ENCODE peak calls at places on chromosomes 16 and 17, in ten cellular contexts. One of them, this sample, is unnamed.

GRCh38 chr17:49384962-49385361 is 22.9 kb upstream of the ZNF652 start:
- DNase-seq in activated CD8-positive, alpha-beta memory T cell treated with anti-CD3 and anti-CD28 coated beads for 1 hour: no peak
- DNase-seq in iPS-NIHi11: no peak
- DNase-seq in activated CD4-positive, alpha-beta T cell treated with anti-CD3 and anti-CD28 coated beads, Interleukin-2, amount 10 ng/mL, durations not matched to agents 7 days and 5 days: no peak
- DNase-seq in psoas muscle: no peak
- DNase-seq in NCI-H774: no peak
- DNase-seq in fibroblast of the aortic adventitia: no peak
- DNase-seq in fibroblast of pulmonary artery: no peak
- DNase-seq in activated T-cell treated with anti-CD3 and anti-CD28 coated beads, Interleukin-2, amount 50 U/mL, for 72 hours: no peak
- DNase-seq in SJCRH30: peak
- DNase-seq in this sample: no peak

GRCh38 chr17:38569701-38570512 is 35.8 kb downstream of the SRCIN1 start:
- DNase-seq in iPS-NIHi11: no peak
- DNase-seq in activated CD4-positive, alpha-beta T cell treated with anti-CD3 and anti-CD28 coated beads, Interleukin-2, amount 10 ng/mL, durations not matched to agents 7 days and 5 days: no peak
- DNase-seq in fibroblast of the aortic adventitia: no peak
- DNase-seq in psoas muscle: no peak
- DNase-seq in SJCRH30: no peak
- DNase-seq in fibroblast of pulmonary artery: no peak
- DNase-seq in activated T-cell treated with anti-CD3 and anti-CD28 coated beads, Interleukin-2, amount 50 U/mL, for 72 hours: no peak
- DNase-seq in activated CD8-positive, alpha-beta memory T cell treated with anti-CD3 and anti-CD28 coated beads for 1 hour: no peak
- DNase-seq in NCI-H774: no peak
- DNase-seq in this sample: no peak

GRCh38 chr17:10266477-10266876 is 68.1 kb upstream of the GAS7 start:
- DNase-seq in activated T-cell treated with anti-CD3 and anti-CD28 coated beads, Interleukin-2, amount 50 U/mL, for 72 hours: no peak
- DNase-seq in fibroblast of pulmonary artery: no peak
- DNase-seq in iPS-NIHi11: no peak
- DNase-seq in fibroblast of the aortic adventitia: no peak
- DNase-seq in activated CD4-positive, alpha-beta T cell treated with anti-CD3 and anti-CD28 coated beads, Interleukin-2, amount 10 ng/mL, durations not matched to agents 7 days and 5 days: no peak
- DNase-seq in activated CD8-positive, alpha-beta memory T cell treated with anti-CD3 and anti-CD28 coated beads for 1 hour: no peak
- DNase-seq in NCI-H774: no peak
- DNase-seq in psoas muscle: no peak
- DNase-seq in SJCRH30: no peak
- DNase-seq in this sample: no peak

GRCh38 chr16:87653234-87653633 is 50.9 kb downstream of the JPH3 start:
- DNase-seq in activated T-cell treated with anti-CD3 and anti-CD28 coated beads, Interleukin-2, amount 50 U/mL, for 72 hours: no peak
- DNase-seq in NCI-H774: no peak
- DNase-seq in iPS-NIHi11: peak
- DNase-seq in fibroblast of the aortic adventitia: peak
- DNase-seq in activated CD8-positive, alpha-beta memory T cell treated with anti-CD3 and anti-CD28 coated beads for 1 hour: no peak
- DNase-seq in psoas muscle: no peak
- DNase-seq in activated CD4-positive, alpha-beta T cell treated with anti-CD3 and anti-CD28 coated beads, Interleukin-2, amount 10 ng/mL, durations not matched to agents 7 days and 5 days: no peak
- DNase-seq in SJCRH30: no peak
- DNase-seq in fibroblast of pulmonary artery: peak
- DNase-seq in this sample: no peak

GRCh38 chr17:1029196-1029911 is 32.4 kb downstream of the TIMM22 start:
- DNase-seq in activated CD4-positive, alpha-beta T cell treated with anti-CD3 and anti-CD28 coated beads, Interleukin-2, amount 10 ng/mL, durations not matched to agents 7 days and 5 days: no peak
- DNase-seq in SJCRH30: no peak
- DNase-seq in activated T-cell treated with anti-CD3 and anti-CD28 coated beads, Interleukin-2, amount 50 U/mL, for 72 hours: no peak
- DNase-seq in psoas muscle: peak
- DNase-seq in iPS-NIHi11: no peak
- DNase-seq in NCI-H774: no peak
- DNase-seq in fibroblast of the aortic adventitia: peak
- DNase-seq in fibroblast of pulmonary artery: peak
- DNase-seq in activated CD8-positive, alpha-beta memory T cell treated with anti-CD3 and anti-CD28 coated beads for 1 hour: no peak
- DNase-seq in this sample: no peak

GRCh38 chr16:54927125-54928015 is 3.3 kb upstream of the IRX5 start:
- DNase-seq in fibroblast of the aortic adventitia: peak
- DNase-seq in activated CD4-positive, alpha-beta T cell treated with anti-CD3 and anti-CD28 coated beads, Interleukin-2, amount 10 ng/mL, durations not matched to agents 7 days and 5 days: no peak
- DNase-seq in iPS-NIHi11: no peak
- DNase-seq in psoas muscle: no peak
- DNase-seq in activated T-cell treated with anti-CD3 and anti-CD28 coated beads, Interleukin-2, amount 50 U/mL, for 72 hours: no peak
- DNase-seq in activated CD8-positive, alpha-beta memory T cell treated with anti-CD3 and anti-CD28 coated beads for 1 hour: no peak
- DNase-seq in SJCRH30: peak
- DNase-seq in NCI-H774: no peak
- DNase-seq in fibroblast of pulmonary artery: no peak
- DNase-seq in this sample: peak

GRCh38 chr17:79621151-79621940 is 10.5 kb upstream of the RBFOX3 start:
- DNase-seq in activated CD8-positive, alpha-beta memory T cell treated with anti-CD3 and anti-CD28 coated beads for 1 hour: no peak
- DNase-seq in iPS-NIHi11: peak
- DNase-seq in SJCRH30: no peak
- DNase-seq in activated T-cell treated with anti-CD3 and anti-CD28 coated beads, Interleukin-2, amount 50 U/mL, for 72 hours: no peak
- DNase-seq in psoas muscle: no peak
- DNase-seq in activated CD4-positive, alpha-beta T cell treated with anti-CD3 and anti-CD28 coated beads, Interleukin-2, amount 10 ng/mL, durations not matched to agents 7 days and 5 days: no peak
- DNase-seq in fibroblast of pulmonary artery: no peak
- DNase-seq in NCI-H774: no peak
- DNase-seq in fibroblast of the aortic adventitia: no peak
- DNase-seq in this sample: no peak

GRCh38 chr16:86886651-86887050 is 308.3 kb downstream of the FOXL1 start:
- DNase-seq in activated T-cell treated with anti-CD3 and anti-CD28 coated beads, Interleukin-2, amount 50 U/mL, for 72 hours: no peak
- DNase-seq in NCI-H774: no peak
- DNase-seq in iPS-NIHi11: no peak
- DNase-seq in fibroblast of the aortic adventitia: no peak
- DNase-seq in fibroblast of pulmonary artery: no peak
- DNase-seq in SJCRH30: peak
- DNase-seq in activated CD8-positive, alpha-beta memory T cell treated with anti-CD3 and anti-CD28 coated beads for 1 hour: no peak
- DNase-seq in psoas muscle: no peak
- DNase-seq in activated CD4-positive, alpha-beta T cell treated with anti-CD3 and anti-CD28 coated beads, Interleukin-2, amount 10 ng/mL, durations not matched to agents 7 days and 5 days: no peak
- DNase-seq in this sample: no peak

GRCh38 chr17:42276609-42277341 is 584 bp upstream of the STAT5B start:
- DNase-seq in activated T-cell treated with anti-CD3 and anti-CD28 coated beads, Interleukin-2, amount 50 U/mL, for 72 hours: peak
- DNase-seq in activated CD4-positive, alpha-beta T cell treated with anti-CD3 and anti-CD28 coated beads, Interleukin-2, amount 10 ng/mL, durations not matched to agents 7 days and 5 days: no peak
- DNase-seq in NCI-H774: peak
- DNase-seq in fibroblast of pulmonary artery: peak
- DNase-seq in iPS-NIHi11: peak
- DNase-seq in fibroblast of the aortic adventitia: peak
- DNase-seq in SJCRH30: peak
- DNase-seq in activated CD8-positive, alpha-beta memory T cell treated with anti-CD3 and anti-CD28 coated beads for 1 hour: no peak
- DNase-seq in psoas muscle: peak
- DNase-seq in this sample: peak

GRCh38 chr17:16178836-16179235 is 36.5 kb downstream of the NCOR1 start:
- DNase-seq in iPS-NIHi11: no peak
- DNase-seq in activated CD8-positive, alpha-beta memory T cell treated with anti-CD3 and anti-CD28 coated beads for 1 hour: no peak
- DNase-seq in activated CD4-positive, alpha-beta T cell treated with anti-CD3 and anti-CD28 coated beads, Interleukin-2, amount 10 ng/mL, durations not matched to agents 7 days and 5 days: no peak
- DNase-seq in fibroblast of pulmonary artery: no peak
- DNase-seq in fibroblast of the aortic adventitia: no peak
- DNase-seq in activated T-cell treated with anti-CD3 and anti-CD28 coated beads, Interleukin-2, amount 50 U/mL, for 72 hours: no peak
- DNase-seq in NCI-H774: no peak
- DNase-seq in psoas muscle: no peak
- DNase-seq in SJCRH30: no peak
- DNase-seq in this sample: no peak

GRCh38 chr17:43380307-43380706 is 18.5 kb upstream of the ARL4D start:
- DNase-seq in iPS-NIHi11: no peak
- DNase-seq in activated CD8-positive, alpha-beta memory T cell treated with anti-CD3 and anti-CD28 coated beads for 1 hour: no peak
- DNase-seq in activated CD4-positive, alpha-beta T cell treated with anti-CD3 and anti-CD28 coated beads, Interleukin-2, amount 10 ng/mL, durations not matched to agents 7 days and 5 days: no peak
- DNase-seq in activated T-cell treated with anti-CD3 and anti-CD28 coated beads, Interleukin-2, amount 50 U/mL, for 72 hours: no peak
- DNase-seq in fibroblast of pulmonary artery: no peak
- DNase-seq in fibroblast of the aortic adventitia: no peak
- DNase-seq in NCI-H774: no peak
- DNase-seq in SJCRH30: no peak
- DNase-seq in psoas muscle: no peak
- DNase-seq in this sample: no peak

GRCh38 chr16:57985204-57986121 is 14.5 kb upstream of the CNGB1 start:
- DNase-seq in fibroblast of the aortic adventitia: no peak
- DNase-seq in iPS-NIHi11: peak
- DNase-seq in fibroblast of pulmonary artery: no peak
- DNase-seq in SJCRH30: no peak
- DNase-seq in activated T-cell treated with anti-CD3 and anti-CD28 coated beads, Interleukin-2, amount 50 U/mL, for 72 hours: no peak
- DNase-seq in NCI-H774: no peak
- DNase-seq in psoas muscle: no peak
- DNase-seq in activated CD8-positive, alpha-beta memory T cell treated with anti-CD3 and anti-CD28 coated beads for 1 hour: peak
- DNase-seq in activated CD4-positive, alpha-beta T cell treated with anti-CD3 and anti-CD28 coated beads, Interleukin-2, amount 10 ng/mL, durations not matched to agents 7 days and 5 days: no peak
- DNase-seq in this sample: no peak

GRCh38 chr16:68592466-68593337 is 52.4 kb upstream of the CDH3 start:
- DNase-seq in fibroblast of the aortic adventitia: no peak
- DNase-seq in activated CD8-positive, alpha-beta memory T cell treated with anti-CD3 and anti-CD28 coated beads for 1 hour: no peak
- DNase-seq in SJCRH30: no peak
- DNase-seq in NCI-H774: no peak
- DNase-seq in psoas muscle: no peak
- DNase-seq in activated CD4-positive, alpha-beta T cell treated with anti-CD3 and anti-CD28 coated beads, Interleukin-2, amount 10 ng/mL, durations not matched to agents 7 days and 5 days: peak
- DNase-seq in fibroblast of pulmonary artery: peak
- DNase-seq in iPS-NIHi11: no peak
- DNase-seq in activated T-cell treated with anti-CD3 and anti-CD28 coated beads, Interleukin-2, amount 50 U/mL, for 72 hours: no peak
- DNase-seq in this sample: no peak

GRCh38 chr17:59753522-59754467 is 46.3 kb downstream of the VMP1 start:
- DNase-seq in NCI-H774: peak
- DNase-seq in iPS-NIHi11: peak
- DNase-seq in activated CD4-positive, alpha-beta T cell treated with anti-CD3 and anti-CD28 coated beads, Interleukin-2, amount 10 ng/mL, durations not matched to agents 7 days and 5 days: peak
- DNase-seq in SJCRH30: peak
- DNase-seq in psoas muscle: no peak
- DNase-seq in fibroblast of the aortic adventitia: peak
- DNase-seq in fibroblast of pulmonary artery: peak
- DNase-seq in activated T-cell treated with anti-CD3 and anti-CD28 coated beads, Interleukin-2, amount 50 U/mL, for 72 hours: peak
- DNase-seq in activated CD8-positive, alpha-beta memory T cell treated with anti-CD3 and anti-CD28 coated beads for 1 hour: no peak
- DNase-seq in this sample: peak

GRCh38 chr16:69107311-69107962 is 2.0 kb downstream of the HAS3 start:
- DNase-seq in psoas muscle: peak
- DNase-seq in fibroblast of the aortic adventitia: peak
- DNase-seq in activated T-cell treated with anti-CD3 and anti-CD28 coated beads, Interleukin-2, amount 50 U/mL, for 72 hours: no peak
- DNase-seq in iPS-NIHi11: peak
- DNase-seq in NCI-H774: no peak
- DNase-seq in SJCRH30: no peak
- DNase-seq in activated CD4-positive, alpha-beta T cell treated with anti-CD3 and anti-CD28 coated beads, Interleukin-2, amount 10 ng/mL, durations not matched to agents 7 days and 5 days: no peak
- DNase-seq in fibroblast of pulmonary artery: no peak
- DNase-seq in activated CD8-positive, alpha-beta memory T cell treated with anti-CD3 and anti-CD28 coated beads for 1 hour: no peak
- DNase-seq in this sample: no peak

GRCh38 chr17:20896153-20896649 is 146.6 kb downstream of the USP22 start:
- DNase-seq in fibroblast of pulmonary artery: peak
- DNase-seq in activated CD4-positive, alpha-beta T cell treated with anti-CD3 and anti-CD28 coated beads, Interleukin-2, amount 10 ng/mL, durations not matched to agents 7 days and 5 days: no peak
- DNase-seq in fibroblast of the aortic adventitia: peak
- DNase-seq in activated T-cell treated with anti-CD3 and anti-CD28 coated beads, Interleukin-2, amount 50 U/mL, for 72 hours: peak
- DNase-seq in activated CD8-positive, alpha-beta memory T cell treated with anti-CD3 and anti-CD28 coated beads for 1 hour: no peak
- DNase-seq in SJCRH30: no peak
- DNase-seq in NCI-H774: no peak
- DNase-seq in psoas muscle: no peak
- DNase-seq in iPS-NIHi11: peak
- DNase-seq in this sample: no peak

GRCh38 chr16:88856122-88856827 is 472 bp downstream of the GALNS start:
- DNase-seq in SJCRH30: no peak
- DNase-seq in psoas muscle: peak
- DNase-seq in NCI-H774: no peak
- DNase-seq in fibroblast of the aortic adventitia: no peak
- DNase-seq in fibroblast of pulmonary artery: no peak
- DNase-seq in activated T-cell treated with anti-CD3 and anti-CD28 coated beads, Interleukin-2, amount 50 U/mL, for 72 hours: peak
- DNase-seq in activated CD8-positive, alpha-beta memory T cell treated with anti-CD3 and anti-CD28 coated beads for 1 hour: no peak
- DNase-seq in iPS-NIHi11: peak
- DNase-seq in activated CD4-positive, alpha-beta T cell treated with anti-CD3 and anti-CD28 coated beads, Interleukin-2, amount 10 ng/mL, durations not matched to agents 7 days and 5 days: peak
- DNase-seq in this sample: no peak

GRCh38 chr17:72884066-72884465 is 208.4 kb downstream of the SLC39A11 start:
- DNase-seq in activated CD4-positive, alpha-beta T cell treated with anti-CD3 and anti-CD28 coated beads, Interleukin-2, amount 10 ng/mL, durations not matched to agents 7 days and 5 days: no peak
- DNase-seq in fibroblast of the aortic adventitia: no peak
- DNase-seq in psoas muscle: no peak
- DNase-seq in iPS-NIHi11: no peak
- DNase-seq in fibroblast of pulmonary artery: no peak
- DNase-seq in activated T-cell treated with anti-CD3 and anti-CD28 coated beads, Interleukin-2, amount 50 U/mL, for 72 hours: no peak
- DNase-seq in activated CD8-positive, alpha-beta memory T cell treated with anti-CD3 and anti-CD28 coated beads for 1 hour: no peak
- DNase-seq in SJCRH30: no peak
- DNase-seq in NCI-H774: no peak
- DNase-seq in this sample: no peak

GRCh38 chr16:10086620-10087019 is 95.6 kb downstream of the GRIN2A start:
- DNase-seq in SJCRH30: no peak
- DNase-seq in psoas muscle: no peak
- DNase-seq in fibroblast of the aortic adventitia: no peak
- DNase-seq in fibroblast of pulmonary artery: no peak
- DNase-seq in activated CD4-positive, alpha-beta T cell treated with anti-CD3 and anti-CD28 coated beads, Interleukin-2, amount 10 ng/mL, durations not matched to agents 7 days and 5 days: no peak
- DNase-seq in activated CD8-positive, alpha-beta memory T cell treated with anti-CD3 and anti-CD28 coated beads for 1 hour: no peak
- DNase-seq in iPS-NIHi11: no peak
- DNase-seq in activated T-cell treated with anti-CD3 and anti-CD28 coated beads, Interleukin-2, amount 50 U/mL, for 72 hours: no peak
- DNase-seq in NCI-H774: no peak
- DNase-seq in this sample: no peak

GRCh38 chr17:50668025-50668837 is 33.5 kb downstream of the ABCC3 start:
- DNase-seq in iPS-NIHi11: peak
- DNase-seq in NCI-H774: no peak
- DNase-seq in SJCRH30: no peak
- DNase-seq in activated CD8-positive, alpha-beta memory T cell treated with anti-CD3 and anti-CD28 coated beads for 1 hour: no peak
- DNase-seq in activated CD4-positive, alpha-beta T cell treated with anti-CD3 and anti-CD28 coated beads, Interleukin-2, amount 10 ng/mL, durations not matched to agents 7 days and 5 days: no peak
- DNase-seq in activated T-cell treated with anti-CD3 and anti-CD28 coated beads, Interleukin-2, amount 50 U/mL, for 72 hours: no peak
- DNase-seq in fibroblast of the aortic adventitia: peak
- DNase-seq in fibroblast of pulmonary artery: peak
- DNase-seq in psoas muscle: no peak
- DNase-seq in this sample: no peak

GRCh38 chr16:88286301-88286923 is 96.3 kb upstream of the ZNF469 start:
- DNase-seq in fibroblast of the aortic adventitia: no peak
- DNase-seq in fibroblast of pulmonary artery: no peak
- DNase-seq in iPS-NIHi11: no peak
- DNase-seq in activated CD8-positive, alpha-beta memory T cell treated with anti-CD3 and anti-CD28 coated beads for 1 hour: no peak
- DNase-seq in SJCRH30: no peak
- DNase-seq in activated CD4-positive, alpha-beta T cell treated with anti-CD3 and anti-CD28 coated beads, Interleukin-2, amount 10 ng/mL, durations not matched to agents 7 days and 5 days: no peak
- DNase-seq in psoas muscle: peak
- DNase-seq in NCI-H774: no peak
- DNase-seq in activated T-cell treated with anti-CD3 and anti-CD28 coated beads, Interleukin-2, amount 50 U/mL, for 72 hours: no peak
- DNase-seq in this sample: no peak

GRCh38 chr17:74923538-74924249 is 379 bp upstream of the OTOP2 start:
- DNase-seq in psoas muscle: peak
- DNase-seq in fibroblast of the aortic adventitia: peak
- DNase-seq in activated T-cell treated with anti-CD3 and anti-CD28 coated beads, Interleukin-2, amount 50 U/mL, for 72 hours: peak
- DNase-seq in NCI-H774: peak
- DNase-seq in iPS-NIHi11: peak
- DNase-seq in fibroblast of pulmonary artery: peak
- DNase-seq in activated CD4-positive, alpha-beta T cell treated with anti-CD3 and anti-CD28 coated beads, Interleukin-2, amount 10 ng/mL, durations not matched to agents 7 days and 5 days: peak
- DNase-seq in activated CD8-positive, alpha-beta memory T cell treated with anti-CD3 and anti-CD28 coated beads for 1 hour: peak
- DNase-seq in SJCRH30: peak
- DNase-seq in this sample: no peak

GRCh38 chr17:29589524-29590260 is at the start of gene GIT1:
- DNase-seq in iPS-NIHi11: peak
- DNase-seq in psoas muscle: peak
- DNase-seq in activated CD8-positive, alpha-beta memory T cell treated with anti-CD3 and anti-CD28 coated beads for 1 hour: peak
- DNase-seq in fibroblast of pulmonary artery: peak
- DNase-seq in fibroblast of the aortic adventitia: peak
- DNase-seq in SJCRH30: peak
- DNase-seq in activated T-cell treated with anti-CD3 and anti-CD28 coated beads, Interleukin-2, amount 50 U/mL, for 72 hours: peak
- DNase-seq in activated CD4-positive, alpha-beta T cell treated with anti-CD3 and anti-CD28 coated beads, Interleukin-2, amount 10 ng/mL, durations not matched to agents 7 days and 5 days: peak
- DNase-seq in NCI-H774: peak
- DNase-seq in this sample: peak

GRCh38 chr16:54265558-54266213 is 20.9 kb downstream of the IRX3 start:
- DNase-seq in iPS-NIHi11: no peak
- DNase-seq in activated CD4-positive, alpha-beta T cell treated with anti-CD3 and anti-CD28 coated beads, Interleukin-2, amount 10 ng/mL, durations not matched to agents 7 days and 5 days: no peak
- DNase-seq in SJCRH30: peak
- DNase-seq in activated T-cell treated with anti-CD3 and anti-CD28 coated beads, Interleukin-2, amount 50 U/mL, for 72 hours: no peak
- DNase-seq in fibroblast of the aortic adventitia: no peak
- DNase-seq in NCI-H774: no peak
- DNase-seq in fibroblast of pulmonary artery: no peak
- DNase-seq in activated CD8-positive, alpha-beta memory T cell treated with anti-CD3 and anti-CD28 coated beads for 1 hour: no peak
- DNase-seq in psoas muscle: no peak
- DNase-seq in this sample: no peak

GRCh38 chr17:16987830-16988601 is 16.1 kb upstream of the TNFRSF13B start:
- DNase-seq in fibroblast of pulmonary artery: peak
- DNase-seq in iPS-NIHi11: peak
- DNase-seq in activated CD8-positive, alpha-beta memory T cell treated with anti-CD3 and anti-CD28 coated beads for 1 hour: peak
- DNase-seq in activated CD4-positive, alpha-beta T cell treated with anti-CD3 and anti-CD28 coated beads, Interleukin-2, amount 10 ng/mL, durations not matched to agents 7 days and 5 days: peak
- DNase-seq in activated T-cell treated with anti-CD3 and anti-CD28 coated beads, Interleukin-2, amount 50 U/mL, for 72 hours: peak
- DNase-seq in fibroblast of the aortic adventitia: peak
- DNase-seq in SJCRH30: peak
- DNase-seq in NCI-H774: no peak
- DNase-seq in psoas muscle: peak
- DNase-seq in this sample: no peak

GRCh38 chr17:49578963-49579500 is 3.4 kb downstream of the NXPH3 start:
- DNase-seq in psoas muscle: no peak
- DNase-seq in activated CD8-positive, alpha-beta memory T cell treated with anti-CD3 and anti-CD28 coated beads for 1 hour: no peak
- DNase-seq in activated CD4-positive, alpha-beta T cell treated with anti-CD3 and anti-CD28 coated beads, Interleukin-2, amount 10 ng/mL, durations not matched to agents 7 days and 5 days: no peak
- DNase-seq in NCI-H774: no peak
- DNase-seq in iPS-NIHi11: no peak
- DNase-seq in activated T-cell treated with anti-CD3 and anti-CD28 coated beads, Interleukin-2, amount 50 U/mL, for 72 hours: no peak
- DNase-seq in SJCRH30: no peak
- DNase-seq in fibroblast of pulmonary artery: no peak
- DNase-seq in fibroblast of the aortic adventitia: no peak
- DNase-seq in this sample: no peak

GRCh38 chr16:88705076-88705684 is 1.0 kb downstream of the RNF166 start:
- DNase-seq in activated CD4-positive, alpha-beta T cell treated with anti-CD3 and anti-CD28 coated beads, Interleukin-2, amount 10 ng/mL, durations not matched to agents 7 days and 5 days: peak
- DNase-seq in NCI-H774: no peak
- DNase-seq in SJCRH30: no peak
- DNase-seq in iPS-NIHi11: no peak
- DNase-seq in activated T-cell treated with anti-CD3 and anti-CD28 coated beads, Interleukin-2, amount 50 U/mL, for 72 hours: no peak
- DNase-seq in fibroblast of the aortic adventitia: peak
- DNase-seq in psoas muscle: no peak
- DNase-seq in activated CD8-positive, alpha-beta memory T cell treated with anti-CD3 and anti-CD28 coated beads for 1 hour: no peak
- DNase-seq in fibroblast of pulmonary artery: no peak
- DNase-seq in this sample: no peak

GRCh38 chr17:29251969-29252866 is 5.6 kb downstream of the CRYBA1 start:
- DNase-seq in activated T-cell treated with anti-CD3 and anti-CD28 coated beads, Interleukin-2, amount 50 U/mL, for 72 hours: no peak
- DNase-seq in fibroblast of pulmonary artery: peak
- DNase-seq in activated CD8-positive, alpha-beta memory T cell treated with anti-CD3 and anti-CD28 coated beads for 1 hour: no peak
- DNase-seq in NCI-H774: no peak
- DNase-seq in activated CD4-positive, alpha-beta T cell treated with anti-CD3 and anti-CD28 coated beads, Interleukin-2, amount 10 ng/mL, durations not matched to agents 7 days and 5 days: no peak
- DNase-seq in psoas muscle: no peak
- DNase-seq in fibroblast of the aortic adventitia: peak
- DNase-seq in iPS-NIHi11: peak
- DNase-seq in SJCRH30: peak
- DNase-seq in this sample: no peak

This sample was measured in NCI-H748 treated with DMSO at 0.1 percent for 48 hours.